ENCODE peak calls at places on chromosome 13, in seven cellular contexts. One of them, this sample, is unnamed.
A peak's percentile ranks its signal among the peaks of the same experiment; 100 is the strongest.

GRCh38 chr13:112781881-112782361 is 92.1 kb downstream of the ATP11A start:
- DNase-seq in astrocyte: peak; percentile 56
- DNase-seq in mesenchymal stem cell: no peak
- DNase-seq in SK-N-SH: peak; percentile 75
- DNase-seq in neuronal stem cell: no peak
- DNase-seq in H9: no peak
- DNase-seq in PC-3: no peak
- DNase-seq in this sample: peak; percentile 47

GRCh38 chr13:42970824-42971669 is 21.0 kb downstream of the EPSTI1 start:
- DNase-seq in astrocyte: peak; percentile 25
- DNase-seq in mesenchymal stem cell: peak; percentile 51
- DNase-seq in SK-N-SH: peak; percentile 70
- DNase-seq in neuronal stem cell: peak; percentile 47
- DNase-seq in H9: peak; percentile 48
- DNase-seq in PC-3: peak; percentile 70
- DNase-seq in this sample: peak; percentile 51

GRCh38 chr13:39684531-39685137 is 29.2 kb downstream of the COG6 start:
- DNase-seq in astrocyte: peak; percentile 37
- DNase-seq in mesenchymal stem cell: peak; percentile 55
- DNase-seq in SK-N-SH: peak; percentile 23
- DNase-seq in neuronal stem cell: peak; percentile 5
- DNase-seq in H9: no peak
- DNase-seq in PC-3: peak; percentile 54
- DNase-seq in this sample: peak; percentile 56

GRCh38 chr13:95603887-95604533 is 40.5 kb downstream of the DZIP1 start:
- DNase-seq in astrocyte: peak; percentile 70
- DNase-seq in mesenchymal stem cell: no peak
- DNase-seq in SK-N-SH: no peak
- DNase-seq in neuronal stem cell: no peak
- DNase-seq in H9: no peak
- DNase-seq in PC-3: peak; percentile 85
- DNase-seq in this sample: peak; percentile 80

GRCh38 chr13:74256969-74257368 is 122.8 kb upstream of the KLF12 start:
- DNase-seq in astrocyte: no peak
- DNase-seq in mesenchymal stem cell: no peak
- DNase-seq in SK-N-SH: no peak
- DNase-seq in neuronal stem cell: no peak
- DNase-seq in H9: no peak
- DNase-seq in PC-3: no peak
- DNase-seq in this sample: no peak

GRCh38 chr13:50991624-50992610 is 82.3 kb downstream of the RNASEH2B start:
- DNase-seq in astrocyte: no peak
- DNase-seq in mesenchymal stem cell: peak; percentile 29
- DNase-seq in SK-N-SH: no peak
- DNase-seq in neuronal stem cell: no peak
- DNase-seq in H9: no peak
- DNase-seq in PC-3: no peak
- DNase-seq in this sample: no peak

GRCh38 chr13:65677906-65678305 is 1552.2 kb downstream of the PCDH9 start:
- DNase-seq in astrocyte: peak; percentile 33
- DNase-seq in mesenchymal stem cell: peak; percentile 18
- DNase-seq in SK-N-SH: no peak
- DNase-seq in neuronal stem cell: no peak
- DNase-seq in H9: no peak
- DNase-seq in PC-3: no peak
- DNase-seq in this sample: peak; percentile 27

GRCh38 chr13:111031531-111031961 is 83.6 kb upstream of the ARHGEF7 start:
- DNase-seq in astrocyte: peak; percentile 63
- DNase-seq in mesenchymal stem cell: peak; percentile 77
- DNase-seq in SK-N-SH: no peak
- DNase-seq in neuronal stem cell: no peak
- DNase-seq in H9: no peak
- DNase-seq in PC-3: peak; percentile 68
- DNase-seq in this sample: peak; percentile 59

GRCh38 chr13:30110301-30111070 is 196.9 kb downstream of the KATNAL1 start:
- DNase-seq in astrocyte: no peak
- DNase-seq in mesenchymal stem cell: peak; percentile 42
- DNase-seq in SK-N-SH: no peak
- DNase-seq in neuronal stem cell: no peak
- DNase-seq in H9: no peak
- DNase-seq in PC-3: no peak
- DNase-seq in this sample: no peak

GRCh38 chr13:75196112-75196855 is 285.7 kb downstream of the TBC1D4 start:
- DNase-seq in astrocyte: peak; percentile 29
- DNase-seq in mesenchymal stem cell: peak; percentile 26
- DNase-seq in SK-N-SH: no peak
- DNase-seq in neuronal stem cell: no peak
- DNase-seq in H9: no peak
- DNase-seq in PC-3: no peak
- DNase-seq in this sample: peak; percentile 36

GRCh38 chr13:49353908-49354307 is 90.0 kb downstream of the CAB39L start:
- DNase-seq in astrocyte: no peak
- DNase-seq in mesenchymal stem cell: no peak
- DNase-seq in SK-N-SH: no peak
- DNase-seq in neuronal stem cell: no peak
- DNase-seq in H9: no peak
- DNase-seq in PC-3: no peak
- DNase-seq in this sample: no peak

GRCh38 chr13:51764184-51765141 is 39.5 kb downstream of the DHRS12 start:
- DNase-seq in astrocyte: peak; percentile 75
- DNase-seq in mesenchymal stem cell: peak; percentile 98
- DNase-seq in SK-N-SH: no peak
- DNase-seq in neuronal stem cell: no peak
- DNase-seq in H9: no peak
- DNase-seq in PC-3: peak; percentile 51
- DNase-seq in this sample: peak; percentile 92

GRCh38 chr13:62781866-62782265 is 1366.2 kb upstream of the PCDH20 start:
- DNase-seq in astrocyte: no peak
- DNase-seq in mesenchymal stem cell: no peak
- DNase-seq in SK-N-SH: no peak
- DNase-seq in neuronal stem cell: no peak
- DNase-seq in H9: no peak
- DNase-seq in PC-3: peak; percentile 17
- DNase-seq in this sample: no peak

GRCh38 chr13:35736876-35737275 is 260.4 kb upstream of the MAB21L1 start:
- DNase-seq in astrocyte: no peak
- DNase-seq in mesenchymal stem cell: no peak
- DNase-seq in SK-N-SH: no peak
- DNase-seq in neuronal stem cell: no peak
- DNase-seq in H9: no peak
- DNase-seq in PC-3: no peak
- DNase-seq in this sample: no peak

GRCh38 chr13:36030670-36031331 is 100.4 kb downstream of the DCLK1 start:
- DNase-seq in astrocyte: peak; percentile 94
- DNase-seq in mesenchymal stem cell: no peak
- DNase-seq in SK-N-SH: peak; percentile 20
- DNase-seq in neuronal stem cell: no peak
- DNase-seq in H9: no peak
- DNase-seq in PC-3: peak; percentile 39
- DNase-seq in this sample: peak; percentile 93

GRCh38 chr13:110209950-110210603 is 96.9 kb downstream of the COL4A1 start:
- DNase-seq in astrocyte: no peak
- DNase-seq in mesenchymal stem cell: no peak
- DNase-seq in SK-N-SH: no peak
- DNase-seq in neuronal stem cell: no peak
- DNase-seq in H9: no peak
- DNase-seq in PC-3: peak; percentile 10
- DNase-seq in this sample: no peak

GRCh38 chr13:60790620-60791019 is 393.6 kb downstream of the TDRD3 start:
- DNase-seq in astrocyte: no peak
- DNase-seq in mesenchymal stem cell: no peak
- DNase-seq in SK-N-SH: no peak
- DNase-seq in neuronal stem cell: no peak
- DNase-seq in H9: peak; percentile 34
- DNase-seq in PC-3: no peak
- DNase-seq in this sample: no peak

GRCh38 chr13:34926513-34926912 is 15.6 kb upstream of the NBEA start:
- DNase-seq in astrocyte: peak; percentile 56
- DNase-seq in mesenchymal stem cell: peak; percentile 56
- DNase-seq in SK-N-SH: no peak
- DNase-seq in neuronal stem cell: no peak
- DNase-seq in H9: no peak
- DNase-seq in PC-3: peak; percentile 62
- DNase-seq in this sample: peak; percentile 67

GRCh38 chr13:44557986-44558385 is 18.1 kb downstream of the TSC22D1 start:
- DNase-seq in astrocyte: no peak
- DNase-seq in mesenchymal stem cell: no peak
- DNase-seq in SK-N-SH: no peak
- DNase-seq in neuronal stem cell: no peak
- DNase-seq in H9: no peak
- DNase-seq in PC-3: no peak
- DNase-seq in this sample: no peak

GRCh38 chr13:91574756-91575155 is 176.3 kb downstream of the GPC5 start:
- DNase-seq in astrocyte: peak; percentile 19
- DNase-seq in mesenchymal stem cell: peak; percentile 18
- DNase-seq in SK-N-SH: no peak
- DNase-seq in neuronal stem cell: no peak
- DNase-seq in H9: no peak
- DNase-seq in PC-3: no peak
- DNase-seq in this sample: peak; percentile 39

GRCh38 chr13:105936816-105937215 is 598.6 kb downstream of the EFNB2 start:
- DNase-seq in astrocyte: peak; percentile 21
- DNase-seq in mesenchymal stem cell: peak; percentile 69
- DNase-seq in SK-N-SH: no peak
- DNase-seq in neuronal stem cell: no peak
- DNase-seq in H9: no peak
- DNase-seq in PC-3: no peak
- DNase-seq in this sample: peak; percentile 39

GRCh38 chr13:19606152-19606551 is 27.3 kb upstream of the MPHOSPH8 start:
- DNase-seq in astrocyte: no peak
- DNase-seq in mesenchymal stem cell: no peak
- DNase-seq in SK-N-SH: no peak
- DNase-seq in neuronal stem cell: no peak
- DNase-seq in H9: no peak
- DNase-seq in PC-3: peak; percentile 58
- DNase-seq in this sample: no peak

GRCh38 chr13:114115191-114115671 is 17.2 kb downstream of the RASA3 start:
- DNase-seq in astrocyte: peak; percentile 89
- DNase-seq in mesenchymal stem cell: peak; percentile 94
- DNase-seq in SK-N-SH: no peak
- DNase-seq in neuronal stem cell: no peak
- DNase-seq in H9: no peak
- DNase-seq in PC-3: peak; percentile 80
- DNase-seq in this sample: peak; percentile 81

GRCh38 chr13:68851026-68851425 is 1256.6 kb upstream of the ATXN8OS start:
- DNase-seq in astrocyte: peak; percentile 49
- DNase-seq in mesenchymal stem cell: peak; percentile 1
- DNase-seq in SK-N-SH: no peak
- DNase-seq in neuronal stem cell: no peak
- DNase-seq in H9: no peak
- DNase-seq in PC-3: peak; percentile 4
- DNase-seq in this sample: peak; percentile 59

GRCh38 chr13:59374720-59375119 is 789.0 kb downstream of the DIAPH3 start:
- DNase-seq in astrocyte: no peak
- DNase-seq in mesenchymal stem cell: no peak
- DNase-seq in SK-N-SH: no peak
- DNase-seq in neuronal stem cell: no peak
- DNase-seq in H9: no peak
- DNase-seq in PC-3: no peak
- DNase-seq in this sample: no peak

GRCh38 chr13:36718686-36719085 is 44.9 kb downstream of the SERTM1 start:
- DNase-seq in astrocyte: peak; percentile 53
- DNase-seq in mesenchymal stem cell: no peak
- DNase-seq in SK-N-SH: no peak
- DNase-seq in neuronal stem cell: no peak
- DNase-seq in H9: no peak
- DNase-seq in PC-3: no peak
- DNase-seq in this sample: peak; percentile 63

GRCh38 chr13:34617684-34618083 is 324.4 kb upstream of the NBEA start:
- DNase-seq in astrocyte: peak; percentile 27
- DNase-seq in mesenchymal stem cell: no peak
- DNase-seq in SK-N-SH: no peak
- DNase-seq in neuronal stem cell: no peak
- DNase-seq in H9: no peak
- DNase-seq in PC-3: peak; percentile 8
- DNase-seq in this sample: peak; percentile 32

GRCh38 chr13:27980280-27980998 is 8.1 kb downstream of the URAD start:
- DNase-seq in astrocyte: no peak
- DNase-seq in mesenchymal stem cell: no peak
- DNase-seq in SK-N-SH: no peak
- DNase-seq in neuronal stem cell: no peak
- DNase-seq in H9: no peak
- DNase-seq in PC-3: no peak
- DNase-seq in this sample: no peak
- H3K4me2 ChIP-seq in astrocyte: no peak overlapping the region
- H3K4me2 ChIP-seq in mesenchymal stem cell: no peak overlapping the region
- H3K4me2 ChIP-seq in SK-N-SH: no peak overlapping the region
- H3K4me2 ChIP-seq in neuronal stem cell: no peak overlapping the region
- H3K4me2 ChIP-seq in H9: no peak overlapping the region
- H3K4me2 ChIP-seq in PC-3: no peak overlapping the region
- H3K4me2 ChIP-seq in this sample: no peak overlapping the region

GRCh38 chr13:21088534-21088933 is 27.1 kb upstream of the LATS2 start:
- DNase-seq in astrocyte: no peak
- DNase-seq in mesenchymal stem cell: no peak
- DNase-seq in SK-N-SH: no peak
- DNase-seq in neuronal stem cell: no peak
- DNase-seq in H9: no peak
- DNase-seq in PC-3: no peak
- DNase-seq in this sample: no peak
- H3K4me2 ChIP-seq in astrocyte: no peak overlapping the region
- H3K4me2 ChIP-seq in mesenchymal stem cell: no peak overlapping the region
- H3K4me2 ChIP-seq in SK-N-SH: no peak overlapping the region
- H3K4me2 ChIP-seq in neuronal stem cell: no peak overlapping the region
- H3K4me2 ChIP-seq in H9: no peak overlapping the region
- H3K4me2 ChIP-seq in PC-3: no peak overlapping the region
- H3K4me2 ChIP-seq in this sample: no peak overlapping the region

GRCh38 chr13:25151626-25152025 is 20.5 kb downstream of the AMER2 start:
- DNase-seq in astrocyte: no peak
- DNase-seq in mesenchymal stem cell: no peak
- DNase-seq in SK-N-SH: no peak
- DNase-seq in neuronal stem cell: no peak
- DNase-seq in H9: no peak
- DNase-seq in PC-3: no peak
- DNase-seq in this sample: no peak
- H3K4me2 ChIP-seq in astrocyte: no peak overlapping the region
- H3K4me2 ChIP-seq in mesenchymal stem cell: no peak overlapping the region
- H3K4me2 ChIP-seq in SK-N-SH: no peak overlapping the region
- H3K4me2 ChIP-seq in neuronal stem cell: no peak overlapping the region
- H3K4me2 ChIP-seq in H9: no peak overlapping the region
- H3K4me2 ChIP-seq in PC-3: no peak overlapping the region
- H3K4me2 ChIP-seq in this sample: no peak overlapping the region

DNA sequence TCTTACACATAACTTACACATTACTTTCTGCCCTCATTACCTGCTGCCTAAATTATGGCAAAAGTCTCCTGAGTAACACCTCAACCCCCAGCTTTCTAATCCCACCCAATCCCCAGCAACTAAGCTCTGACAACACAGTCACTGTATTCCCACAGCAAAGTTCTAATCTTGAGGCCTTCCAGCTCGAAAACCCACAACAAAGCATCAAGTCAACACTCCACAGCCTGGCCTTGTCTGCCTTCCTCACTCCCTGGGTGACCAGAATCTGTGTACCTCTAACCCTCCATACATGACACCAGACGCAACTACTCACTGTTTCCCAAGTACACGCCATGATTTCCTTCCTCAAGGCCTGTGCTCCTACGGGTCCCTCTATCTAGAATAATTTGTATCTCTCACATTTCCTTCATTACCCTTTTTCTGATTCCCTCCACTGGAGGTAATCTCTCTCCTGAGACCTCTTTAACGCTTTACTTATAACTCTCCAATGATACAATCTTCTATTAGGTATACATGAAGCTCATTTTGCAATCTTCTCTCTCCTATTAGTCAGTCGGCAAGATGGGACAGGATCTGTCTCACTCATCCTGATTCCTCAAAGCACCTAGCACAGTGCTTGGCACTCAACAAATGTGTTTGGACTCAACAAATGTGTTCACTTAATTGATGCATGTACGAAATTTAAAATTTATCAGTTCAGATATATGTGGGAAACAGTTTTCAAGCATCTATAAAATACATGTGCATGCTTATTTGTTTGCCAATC is 87.6 kb upstream of the DOCK9 start:
- DNase-seq in astrocyte: no peak
- DNase-seq in mesenchymal stem cell: no peak
- DNase-seq in SK-N-SH: no peak
- DNase-seq in neuronal stem cell: no peak
- DNase-seq in H9: no peak
- DNase-seq in PC-3: no peak
- DNase-seq in this sample: no peak
- H3K4me2 ChIP-seq in astrocyte: no peak overlapping the region
- H3K4me2 ChIP-seq in mesenchymal stem cell: no peak overlapping the region
- H3K4me2 ChIP-seq in SK-N-SH: no peak overlapping the region
- H3K4me2 ChIP-seq in neuronal stem cell: no peak overlapping the region
- H3K4me2 ChIP-seq in H9: no peak overlapping the region
- H3K4me2 ChIP-seq in PC-3: no peak overlapping the region
- H3K4me2 ChIP-seq in this sample: no peak overlapping the region